ENCODE peak calls at places on chromosomes 7 and 10, in nine cellular contexts. O is immature natural killer cell; S is T-helper 2 cell; R is Calu3; D is NCI-H345; K is stimulated activated CD4-positive, alpha-beta T cell treated with anti-CD3 and anti-CD28 coated beads, TNF-alpha, amount 100 ng/mL, for 1 hour; J is NB4; C is GM04504; V is occipital lobe. E is an unnamed sample.

GRCh38 chr10:2460846-2461245 is 606.5 kb upstream of the PFKP start:
- DNase-seq in C (no peak), J (no peak), D (no peak), K (no peak), V (no peak), O (no peak), S (no peak), R (no peak), E (no peak)

GRCh38 chr7:155392726-155393570 is 65.0 kb upstream of the EN2 start:
- DNase-seq in S (no peak), V (no peak), O (no peak), C (no peak), J (no peak), R (no peak), K (no peak), D (peak), E (no peak)

GRCh38 chr7:7732566-7733290 is 14.3 kb upstream of the RPA3 start:
- DNase-seq in V (no peak), D (no peak), R (no peak), O (no peak), S (no peak), J (no peak), C (peak), K (no peak), E (no peak)

GRCh38 chr7:89771003-89771636 is 383.1 kb upstream of the STEAP1 start:
- DNase-seq in D (no peak), C (no peak), V (no peak), J (no peak), O (no peak), S (no peak), R (no peak), K (no peak), E (no peak)

GRCh38 chr10:33776419-33776818 is 442.0 kb upstream of the NRP1 start:
- DNase-seq in D (no peak), C (no peak), K (no peak), O (no peak), R (no peak), J (no peak), S (no peak), V (no peak), E (no peak)

GRCh38 chr7:1441615-1442354 is 17.5 kb downstream of the MICALL2 start:
- DNase-seq in J (no peak), R (no peak), V (no peak), S (no peak), C (no peak), K (no peak), D (no peak), O (no peak), E (no peak)

GRCh38 chr10:5960070-5960972 is 17.0 kb downstream of the IL15RA start:
- DNase-seq in D (no peak), V (no peak), K (no peak), O (no peak), C (no peak), S (no peak), J (peak), R (no peak), E (no peak)

GRCh38 chr10:28922127-28922526 is 244.8 kb downstream of the BAMBI start:
- DNase-seq in J (no peak), C (no peak), K (no peak), R (peak), V (no peak), D (no peak), S (no peak), O (no peak), E (no peak)

GRCh38 chr10:10677479-10677878 is 340.2 kb upstream of the CELF2 start:
- DNase-seq in J (peak), O (no peak), K (no peak), S (no peak), V (no peak), R (peak), C (peak), D (peak), E (no peak)

GRCh38 chr7:47327698-47328391 is 254.1 kb downstream of the TNS3 start:
- DNase-seq in C (peak), V (peak), S (no peak), D (no peak), O (no peak), J (no peak), K (no peak), R (peak), E (no peak)

GRCh38 chr10:116274141-116274861 is 1.3 kb upstream of the GFRA1 start:
- DNase-seq in V (no peak), S (no peak), R (no peak), K (no peak), D (peak), C (no peak), O (no peak), J (no peak), E (peak)

GRCh38 chr10:98308602-98309365 is 40.8 kb upstream of the LOXL4 start:
- DNase-seq in J (no peak), C (no peak), V (no peak), R (no peak), O (no peak), D (no peak), K (no peak), S (no peak), E (no peak)

GRCh38 chr7:129188372-129188891 is at the start of gene SMO:
- DNase-seq in J (no peak), D (no peak), K (no peak), V (no peak), C (no peak), S (no peak), O (no peak), R (no peak), E (no peak)

GRCh38 chr7:106216517-106217088 is 68.2 kb downstream of the NAMPT start:
- DNase-seq in V (no peak), R (peak), J (no peak), S (no peak), K (no peak), D (no peak), O (no peak), C (peak), E (no peak)

GRCh38 chr10:30062090-30062489 is 2.7 kb upstream of the JCAD start:
- DNase-seq in J (peak), S (no peak), O (no peak), D (no peak), C (peak), K (no peak), R (no peak), V (no peak), E (no peak)

GRCh38 chr7:66952343-66953043 is 31.5 kb downstream of the TMEM248 start:
- DNase-seq in O (no peak), D (no peak), J (no peak), V (no peak), R (peak), S (no peak), K (no peak), C (peak), E (no peak)

GRCh38 chr7:16604054-16604453 is 41.5 kb downstream of the ANKMY2 start:
- DNase-seq in V (no peak), C (no peak), J (peak), D (no peak), S (no peak), K (no peak), R (no peak), O (no peak), E (no peak)

GRCh38 chr10:3886666-3887251 is 101.8 kb upstream of the KLF6 start:
- DNase-seq in C (peak), O (no peak), R (peak), D (no peak), J (no peak), V (no peak), K (no peak), S (no peak), E (no peak)

GRCh38 chr7:74405191-74405898 is 48.4 kb upstream of the GTF2IRD1 start:
- DNase-seq in O (no peak), S (no peak), V (no peak), J (peak), D (no peak), C (no peak), K (no peak), R (no peak), E (peak)

GRCh38 chr7:45171946-45172345 is 14.4 kb downstream of the RAMP3 start:
- DNase-seq in K (no peak), R (no peak), V (no peak), D (no peak), S (no peak), C (no peak), J (no peak), O (no peak), E (no peak)

GRCh38 chr10:22649390-22649841 is 65.0 kb downstream of the PIP4K2A start:
- DNase-seq in S (no peak), V (no peak), O (peak), K (no peak), R (no peak), D (no peak), C (no peak), J (no peak), E (no peak)

GRCh38 chr10:31318382-31318853 is 598 bp upstream of the ZEB1 start:
- DNase-seq in R (no peak), D (peak), S (peak), C (no peak), O (peak), J (peak), V (peak), K (peak), E (no peak)

GRCh38 chr10:21532694-21533576 is 1.1 kb upstream of the MLLT10 start:
- DNase-seq in R (no peak), C (no peak), O (no peak), V (no peak), D (peak), K (no peak), S (no peak), J (no peak), E (no peak)

GRCh38 chr7:79774150-79774549 is 320.7 kb upstream of the MAGI2 start:
- DNase-seq in C (no peak), D (no peak), V (no peak), S (no peak), O (no peak), R (no peak), J (no peak), K (no peak), E (no peak)

GRCh38 chr7:117997862-117998825 is 124.9 kb upstream of the CTTNBP2 start:
- DNase-seq in S (no peak), R (no peak), D (no peak), K (no peak), O (no peak), J (no peak), C (no peak), V (no peak), E (no peak)

GRCh38 chr7:106021211-106022067 is 58.4 kb downstream of the CDHR3 start:
- DNase-seq in S (no peak), D (peak), K (no peak), V (no peak), C (no peak), R (no peak), J (peak), O (no peak), E (no peak)

GRCh38 chr10:21399392-21400015 is 126.0 kb downstream of the SKIDA1 start:
- DNase-seq in K (no peak), D (peak), J (no peak), V (no peak), O (no peak), C (peak), R (peak), S (no peak), E (peak)

GRCh38 chr7:149385195-149385955 is 75.5 kb downstream of the ZNF777 start:
- DNase-seq in D (peak), S (no peak), V (no peak), O (no peak), C (no peak), J (no peak), K (no peak), R (no peak), E (no peak)

GRCh38 chr10:87878664-87879459 is 15.4 kb downstream of the PTEN start:
- DNase-seq in D (no peak), O (no peak), J (peak), S (no peak), C (no peak), R (no peak), V (no peak), K (no peak), E (no peak)

GRCh38 chr10:123043409-123043925 is 34.7 kb downstream of the ACADSB start:
- DNase-seq in V (peak), S (no peak), R (peak), O (peak), K (peak), J (peak), D (peak), C (peak), E (peak)

GRCh38 chr10:50577681-50578350 is 45.9 kb downstream of the SGMS1 start:
- DNase-seq in R (peak), K (no peak), J (peak), V (no peak), S (no peak), D (no peak), O (no peak), C (no peak), E (no peak)

GRCh38 chr10:125629758-125630376 is 53.1 kb downstream of the TEX36 start:
- DNase-seq in D (peak), V (no peak), K (no peak), R (peak), S (no peak), O (no peak), C (no peak), J (peak), E (no peak)

GRCh38 chr10:91290607-91291006 is 70.1 kb downstream of the PCGF5 start:
- DNase-seq in V (no peak), K (no peak), D (no peak), R (no peak), S (no peak), O (no peak), J (no peak), C (no peak), E (no peak)

GRCh38 chr10:74189999-74190421 is 39.0 kb downstream of the ADK start:
- DNase-seq in V (no peak), K (no peak), O (peak), R (peak), S (no peak), D (no peak), C (peak), J (peak), E (no peak)

GRCh38 chr10:44703241-44704155 is 207.6 kb upstream of the TMEM72 start:
- DNase-seq in K (no peak), O (no peak), J (no peak), S (no peak), R (no peak), D (no peak), C (peak), V (no peak), E (no peak)

GRCh38 chr10:34821587-34822585 is 6.8 kb upstream of the PARD3 start:
- DNase-seq in C (no peak), O (no peak), J (no peak), S (no peak), K (no peak), V (no peak), R (no peak), D (no peak), E (no peak)

GRCh38 chr10:100879741-100880360 is 32.9 kb upstream of the SLF2 start:
- DNase-seq in D (no peak), K (no peak), V (no peak), O (no peak), C (no peak), R (peak), J (no peak), S (no peak), E (no peak)

GRCh38 chr7:6640246-6640721 is 3.2 kb downstream of the ZNF316 start:
- DNase-seq in S (no peak), V (no peak), K (no peak), O (no peak), D (no peak), R (no peak), C (peak), J (peak), E (no peak)

GRCh38 chr7:44269943-44270493 is 55.4 kb downstream of the CAMK2B start:
- DNase-seq in J (no peak), C (no peak), K (no peak), V (no peak), D (no peak), R (no peak), O (no peak), S (no peak), E (no peak)